ENCODE peak calls at places on chromosomes 11 and 22, in five cellular contexts. M is PC-3; D is effector memory CD4-positive, alpha-beta T cell; A is gastrocnemius medialis; O is right cardiac atrium. F is an unnamed sample.

GRCh38 chr11:121369366-121369765 is 76.8 kb downstream of the SC5D start:
- DNase-seq in A (no peak), O (no peak), D (no peak), M (no peak), F (no peak)

GRCh38 chr11:29534831-29535230 is 482.0 kb downstream of the KCNA4 start:
- DNase-seq in M (peak; percentile 21), D (no peak), A (no peak), O (no peak), F (no peak)

GRCh38 chr11:11022126-11022730 is 164.4 kb upstream of the ZBED5 start:
- DNase-seq in A (no peak), D (no peak), M (peak; percentile 57), O (no peak), F (no peak)

GRCh38 chr11:72814831-72815618 is 814 bp downstream of the ATG16L2 start:
- DNase-seq in O (no peak), D (no peak), M (peak; percentile 70), A (no peak), F (no peak)

GRCh38 chr11:71331631-71332030 is 79.3 kb upstream of the SHANK2 start:
- DNase-seq in M (no peak), A (no peak), O (no peak), D (no peak), F (no peak)

GRCh38 chr11:61532136-61533038 is 23.8 kb downstream of the LRRC10B start:
- DNase-seq in O (no peak), M (peak; percentile 73), D (no peak), A (no peak), F (peak; percentile 15)

GRCh38 chr11:1619449-1619848 is 2.5 kb downstream of the KRTAP5-4 start:
- DNase-seq in A (no peak), D (peak; percentile 30), O (no peak), M (no peak), F (no peak)

GRCh38 chr22:37186228-37186996 is 1.6 kb downstream of the C1QTNF6 start:
- DNase-seq in M (peak; percentile 60), O (peak; percentile 41), A (no peak), D (no peak), F (no peak)

GRCh38 chr11:90774727-90775572 is 552.1 kb upstream of the CHORDC1 start:
- DNase-seq in D (no peak), M (no peak), O (no peak), A (no peak), F (no peak)

GRCh38 chr11:27211370-27212127 is 151.5 kb downstream of the CCDC34 start:
- DNase-seq in A (no peak), D (no peak), M (peak; percentile 15), O (peak; percentile 78), F (no peak)

GRCh38 chr11:126113515-126113957 is 50.9 kb upstream of the CDON start:
- DNase-seq in O (peak; percentile 93), D (no peak), A (peak; percentile 92), M (peak; percentile 98), F (no peak)

GRCh38 chr11:24422371-24422770 is 74.5 kb upstream of the LUZP2 start:
- DNase-seq in M (peak; percentile 10), O (no peak), D (no peak), A (no peak), F (no peak)

GRCh38 chr22:44925465-44926123 is 84.2 kb downstream of the PHF21B start:
- DNase-seq in D (no peak), A (no peak), O (no peak), M (no peak), F (no peak)

GRCh38 chr11:78420255-78420764 is 2.7 kb upstream of the GAB2 start:
- DNase-seq in A (peak; percentile 16), M (peak; percentile 81), O (peak; percentile 90), D (no peak), F (peak; percentile 18)

GRCh38 chr11:92297551-92298237 is 73.1 kb downstream of the FAT3 start:
- DNase-seq in A (no peak), D (no peak), O (no peak), M (no peak), F (no peak)

GRCh38 chr22:46237453-46238158 is 12.5 kb downstream of the CDPF1 start:
- DNase-seq in O (peak; percentile 85), A (no peak), D (no peak), M (no peak), F (no peak)

GRCh38 chr11:13368041-13368446 is 90.5 kb downstream of the BMAL1 start:
- DNase-seq in D (no peak), A (no peak), M (no peak), O (no peak), F (no peak)

GRCh38 chr11:107691003-107691402 is 20.9 kb downstream of the SLN start:
- DNase-seq in D (no peak), O (no peak), A (no peak), M (peak; percentile 75), F (no peak)

GRCh38 chr11:19781351-19781750 is 68.7 kb downstream of the NAV2 start:
- DNase-seq in A (no peak), O (no peak), D (no peak), M (no peak), F (no peak)

GRCh38 chr22:45934659-45935341 is 42.2 kb downstream of the WNT7B start:
- DNase-seq in D (no peak), O (no peak), A (no peak), M (peak; percentile 96), F (no peak)

GRCh38 chr11:116895053-116895757 is 57.8 kb upstream of the APOA1 start:
- DNase-seq in M (no peak), O (peak; percentile 51), D (no peak), A (no peak), F (no peak)

GRCh38 chr11:110859998-110860397 is 147.8 kb upstream of the ARHGAP20 start:
- DNase-seq in D (no peak), A (no peak), M (no peak), O (no peak), F (no peak)

GRCh38 chr22:37088108-37088605 is 21.4 kb downstream of the TMPRSS6 start:
- DNase-seq in D (no peak), O (no peak), A (no peak), M (peak; percentile 39), F (no peak)

GRCh38 chr11:32427935-32428664 is 7.2 kb downstream of the WT1 start:
- DNase-seq in A (no peak), O (peak; percentile 50), D (no peak), M (no peak), F (no peak)

GRCh38 chr11:32426819-32427615 is 8.3 kb downstream of the WT1 start:
- DNase-seq in D (no peak), M (no peak), A (no peak), O (peak; percentile 90), F (no peak)

GRCh38 chr11:32429477-32429876 is 5.9 kb downstream of the WT1 start:
- DNase-seq in D (no peak), O (no peak), A (no peak), M (no peak), F (no peak)

GRCh38 chr11:32427616-32427934 is 7.8 kb downstream of the WT1 start:
- DNase-seq in M (no peak), O (no peak), A (no peak), D (no peak), F (no peak)

GRCh38 chr11:32428665-32429293 is 6.6 kb downstream of the WT1 start:
- DNase-seq in A (no peak), D (no peak), O (no peak), M (no peak), F (no peak)
- H3K9me3 ChIP-seq in A (no peaks in the 10 kb centered on the region), D (no peaks in the 10 kb centered on the region), O (no peaks in the 10 kb centered on the region), M (no peaks in the 10 kb centered on the region), F (no peaks in the 10 kb centered on the region)

DNA sequence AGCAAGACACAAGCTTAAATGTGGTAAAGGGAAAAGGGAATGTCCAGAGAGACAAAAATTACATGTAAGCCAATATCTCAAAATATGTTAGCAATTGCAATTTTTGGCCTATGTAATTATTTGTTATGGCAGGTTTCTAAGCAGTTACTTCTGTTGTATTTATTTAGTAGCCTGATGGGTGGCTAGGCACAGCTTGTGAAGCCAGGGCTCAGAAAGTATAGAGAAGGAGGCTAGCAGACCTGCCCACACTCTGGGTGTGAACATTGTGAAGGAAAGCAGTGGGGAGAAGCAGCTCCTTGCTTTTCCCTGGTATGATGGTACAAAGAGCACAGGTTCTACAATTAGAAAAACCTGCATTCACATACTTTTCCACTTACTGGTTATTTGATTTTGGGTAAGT is 196.5 kb upstream of the PGR start:
- DNase-seq in A (no peak), D (no peak), M (no peak), O (no peak), F (no peak)
- H3K9me3 ChIP-seq in A (no peaks in the 10 kb centered on the region), D (no peaks in the 10 kb centered on the region), M (no peaks in the 10 kb centered on the region), O (no peaks in the 10 kb centered on the region), F (no peaks in the 10 kb centered on the region)

DNA sequence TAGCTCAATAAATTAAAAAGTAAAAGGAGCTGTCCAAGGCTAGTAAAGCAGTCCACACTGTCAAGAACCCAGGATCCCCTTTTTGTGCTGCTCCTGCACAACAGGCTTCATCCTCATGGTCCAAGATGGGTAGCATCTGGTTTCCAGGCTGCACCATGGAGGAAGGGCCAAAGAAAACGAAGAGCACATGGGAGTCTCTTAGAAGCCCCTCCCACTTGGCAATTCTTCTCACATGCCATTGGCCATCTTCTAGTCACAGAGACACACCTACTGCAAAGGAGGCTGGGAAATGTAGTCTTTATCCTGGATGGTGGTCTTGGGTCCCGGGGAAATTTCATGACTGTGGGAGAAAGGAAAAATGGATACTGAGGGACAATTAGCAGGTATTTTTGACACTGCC is 37.8 kb downstream of the PRR5L start:
- DNase-seq in M (peak; percentile 40), D (no peak), O (no peak), A (no peak), F (no peak)
- H3K9me3 ChIP-seq in M (no peaks in the 10 kb centered on the region), D (no peaks in the 10 kb centered on the region), O (no peaks in the 10 kb centered on the region), A (no peaks in the 10 kb centered on the region), F (no peaks in the 10 kb centered on the region)

GRCh38 chr11:2663506-2663905 is 36.3 kb downstream of the KCNQ1OT1 start:
- DNase-seq in D (no peak), M (no peak), O (no peak), A (no peak), F (no peak)

GRCh38 chr11:2661173-2662023 is 38.4 kb downstream of the KCNQ1OT1 start:
- DNase-seq in D (no peak), O (no peak), A (no peak), M (no peak), F (no peak)

GRCh38 chr11:2662024-2662312 is 37.8 kb downstream of the KCNQ1OT1 start:
- DNase-seq in D (no peak), M (no peak), A (no peak), O (no peak), F (no peak)

GRCh38 chr11:2663915-2664314 is 35.9 kb downstream of the KCNQ1OT1 start:
- DNase-seq in O (no peak), D (no peak), M (no peak), A (no peak), F (no peak)

DNA sequence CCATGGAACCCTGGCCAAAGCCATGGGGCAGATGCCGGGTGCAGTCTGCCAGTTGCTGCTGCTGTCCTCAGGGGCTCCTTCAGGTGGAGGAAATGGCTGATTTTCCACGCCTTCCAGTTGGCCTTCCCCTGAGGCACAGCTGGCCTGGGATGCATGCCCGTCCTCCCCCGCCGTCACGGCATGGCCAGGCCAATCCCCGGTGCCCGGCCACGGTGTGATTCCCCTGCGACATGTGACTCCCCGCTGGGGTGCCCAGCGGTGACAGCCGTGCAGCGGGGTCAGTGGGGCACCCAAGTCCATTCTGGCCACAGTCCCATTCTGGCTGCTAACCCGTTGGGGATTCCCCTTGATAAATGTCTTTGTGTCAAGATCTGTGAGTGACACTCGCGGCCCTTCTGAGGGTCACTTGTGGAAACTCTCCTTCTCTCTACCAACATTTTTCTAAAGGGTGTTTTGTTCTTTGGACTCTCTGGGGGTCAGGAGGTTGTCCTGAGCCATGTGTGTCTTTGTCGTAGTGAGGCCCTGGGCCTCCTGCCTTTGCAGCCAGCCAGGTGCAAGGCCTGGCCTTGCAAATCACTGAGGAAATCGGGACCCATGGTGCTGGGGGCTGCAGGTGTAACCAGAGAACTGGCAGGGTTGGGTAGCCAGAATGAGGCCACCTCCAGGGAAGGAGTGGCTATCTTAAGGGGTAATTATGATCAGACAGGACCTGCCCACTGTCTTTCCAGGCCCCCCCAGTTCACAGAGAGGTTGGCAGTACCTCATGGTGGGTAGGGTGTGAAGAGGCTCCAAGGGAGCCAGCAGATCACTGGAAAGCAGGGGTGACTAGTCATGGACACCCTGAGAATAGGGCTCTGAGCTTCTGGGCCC is 37.1 kb downstream of the KCNQ1OT1 start:
- DNase-seq in A (no peak), D (no peak), M (no peak), O (peak; percentile 52), F (no peak)
- H3K9me3 ChIP-seq in A (no peaks in the 10 kb centered on the region), D (no peaks in the 10 kb centered on the region), M (peaks cover 12% of the 10 kb centered on the region), O (no peaks in the 10 kb centered on the region), F (no peaks in the 10 kb centered on the region)